ENCODE peak calls at places on chromosomes 16 and 17, in seven cellular contexts. P is cardiac fibroblast, O is epithelial cell of proximal tubule, N is GM12865, W is spleen, J is upper lobe of right lung, C is AG09319. M is an unnamed sample.

GRCh38 chr17:81911277-81911961 is at the start of gene PCYT2:
- DNase-seq in P (peak), O (no peak), N (peak), W (peak), J (peak), C (no peak), M (peak)

GRCh38 chr16:48378836-48379235 is 6.4 kb downstream of the SIAH1 start:
- DNase-seq in P (no peak), O (no peak), N (no peak), W (no peak), J (no peak), C (no peak), M (no peak)

GRCh38 chr16:84806256-84806889 is 13.4 kb upstream of the CRISPLD2 start:
- DNase-seq in P (peak), O (no peak), N (peak), W (peak), J (no peak), C (no peak), M (no peak)

GRCh38 chr16:57128787-57129389 is 36.5 kb downstream of the CPNE2 start:
- DNase-seq in P (no peak), O (no peak), N (peak), W (no peak), J (no peak), C (no peak), M (no peak)

GRCh38 chr17:21418446-21419298 is 42.5 kb downstream of the KCNJ12 start:
- DNase-seq in P (no peak), O (no peak), N (no peak), W (no peak), J (peak), C (no peak), M (no peak)

GRCh38 chr16:2818278-2818876 is 1.3 kb downstream of the PRSS21 start:
- DNase-seq in P (no peak), O (no peak), N (no peak), W (peak), J (peak), C (no peak), M (no peak)

GRCh38 chr17:82408288-82408937 is 9.7 kb upstream of the HEXD start:
- DNase-seq in P (no peak), O (no peak), N (no peak), W (no peak), J (no peak), C (no peak), M (no peak)

GRCh38 chr16:21158208-21159110 is at the start of gene LDAF1:
- DNase-seq in P (peak), O (no peak), N (peak), W (peak), J (peak), C (no peak), M (peak)

GRCh38 chr16:726438-727290 is at the start of the genes CCDC78 and HAGHL:
- DNase-seq in P (peak), O (no peak), N (peak), W (peak), J (peak), C (no peak), M (peak)

GRCh38 chr17:81285179-81285878 is 9.8 kb downstream of the SLC38A10 start:
- DNase-seq in P (peak), O (no peak), N (peak), W (peak), J (peak), C (no peak), M (peak)

GRCh38 chr16:26981266-26981938 is 85.3 kb upstream of the C16orf82 start:
- DNase-seq in P (peak), O (no peak), N (no peak), W (no peak), J (no peak), C (peak), M (no peak)

GRCh38 chr17:81208651-81209050 is 14.1 kb downstream of the CEP131 start:
- DNase-seq in P (no peak), O (no peak), N (no peak), W (no peak), J (no peak), C (no peak), M (no peak)

GRCh38 chr16:2719328-2720062 is 529 bp downstream of the PRSS27 start:
- DNase-seq in P (no peak), O (no peak), N (no peak), W (peak), J (peak), C (no peak), M (no peak)

GRCh38 chr16:1042776-1043349 is 29.7 kb upstream of the SSTR5 start:
- DNase-seq in P (no peak), O (no peak), N (no peak), W (no peak), J (no peak), C (no peak), M (no peak)

GRCh38 chr16:50024684-50025543 is at the start of gene CNEP1R1:
- DNase-seq in P (peak), O (peak), N (peak), W (peak), J (peak), C (peak), M (peak)

GRCh38 chr16:66107661-66108060 is 258.8 kb upstream of the CDH5 start:
- DNase-seq in P (peak), O (no peak), N (no peak), W (no peak), J (no peak), C (no peak), M (no peak)

GRCh38 chr17:36008998-36009665 is 7.8 kb upstream of the CCL15 start:
- DNase-seq in P (peak), O (no peak), N (peak), W (no peak), J (no peak), C (no peak), M (no peak)
- TF ChIP-seq CTCF in P (peak), O (peak), N (peak), W (peak), J (peak), C (peak), M (no peak)

GRCh38 chr17:4815043-4815675 is 8.2 kb downstream of the PLD2 start:
- DNase-seq in P (no peak), O (no peak), N (no peak), W (no peak), J (no peak), C (no peak), M (no peak)
- TF ChIP-seq CTCF in P (peak), O (peak), N (peak), W (no peak), J (no peak), C (no peak), M (no peak)

GRCh38 chr17:75390982-75391381 is 14.5 kb downstream of the GRB2 start:
- DNase-seq in P (peak), O (no peak), N (no peak), W (no peak), J (no peak), C (no peak), M (no peak)

GRCh38 chr17:75394332-75394918 is 11.1 kb downstream of the GRB2 start:
- DNase-seq in P (no peak), O (no peak), N (no peak), W (no peak), J (no peak), C (no peak), M (no peak)

GRCh38 chr17:75396025-75396424 is 9.5 kb downstream of the GRB2 start:
- DNase-seq in P (no peak), O (no peak), N (no peak), W (no peak), J (no peak), C (no peak), M (no peak)

GRCh38 chr17:75392559-75392958 is 12.9 kb downstream of the GRB2 start:
- DNase-seq in P (no peak), O (no peak), N (no peak), W (no peak), J (no peak), C (no peak), M (no peak)

DNA sequence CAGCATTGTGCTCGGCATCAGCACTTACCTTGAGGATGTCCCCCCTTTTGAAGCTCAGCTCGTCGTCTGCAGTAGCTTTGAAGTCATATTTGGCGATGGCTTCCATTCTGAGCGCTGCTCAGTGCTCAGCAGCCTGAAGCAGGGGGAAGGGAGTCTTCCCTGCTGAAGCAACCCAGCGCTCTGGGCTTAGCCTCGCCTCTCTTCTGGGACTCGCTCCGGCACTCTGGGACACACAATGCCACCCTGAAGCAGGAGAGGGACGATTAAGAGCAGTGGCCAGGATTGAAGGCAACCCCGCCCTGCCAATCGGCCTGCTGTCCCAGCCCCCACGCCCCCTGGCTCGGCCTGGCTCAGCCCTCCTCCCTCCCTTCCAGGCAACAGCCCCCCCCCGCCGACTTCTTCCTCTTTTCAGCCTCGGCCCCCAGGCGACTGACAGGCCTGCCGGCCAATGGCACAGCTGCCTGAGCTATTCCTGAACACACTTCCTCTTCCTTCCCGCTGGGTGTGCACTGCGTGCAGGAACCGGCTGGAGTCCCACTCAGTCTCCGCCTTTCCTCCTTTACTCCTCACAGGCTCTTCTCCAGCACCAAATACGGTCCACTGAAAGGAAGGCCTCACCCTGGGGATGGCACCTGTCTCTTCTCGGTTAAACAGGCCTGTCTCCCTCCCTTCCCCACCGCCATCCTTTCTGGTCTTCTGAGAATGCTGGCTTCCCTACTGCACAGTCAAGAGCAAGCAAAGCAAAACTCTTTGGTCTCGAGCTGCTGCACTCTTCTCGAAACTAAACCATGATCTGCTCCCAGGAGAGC is 11.8 kb downstream of the GRB2 start:
- DNase-seq in P (peak), O (peak), N (peak), W (peak), J (peak), C (peak), M (peak)
- TF ChIP-seq CTCF in P (peak), O (peak), N (no peak), W (peak), J (peak), C (no peak), M (no peak)

DNA sequence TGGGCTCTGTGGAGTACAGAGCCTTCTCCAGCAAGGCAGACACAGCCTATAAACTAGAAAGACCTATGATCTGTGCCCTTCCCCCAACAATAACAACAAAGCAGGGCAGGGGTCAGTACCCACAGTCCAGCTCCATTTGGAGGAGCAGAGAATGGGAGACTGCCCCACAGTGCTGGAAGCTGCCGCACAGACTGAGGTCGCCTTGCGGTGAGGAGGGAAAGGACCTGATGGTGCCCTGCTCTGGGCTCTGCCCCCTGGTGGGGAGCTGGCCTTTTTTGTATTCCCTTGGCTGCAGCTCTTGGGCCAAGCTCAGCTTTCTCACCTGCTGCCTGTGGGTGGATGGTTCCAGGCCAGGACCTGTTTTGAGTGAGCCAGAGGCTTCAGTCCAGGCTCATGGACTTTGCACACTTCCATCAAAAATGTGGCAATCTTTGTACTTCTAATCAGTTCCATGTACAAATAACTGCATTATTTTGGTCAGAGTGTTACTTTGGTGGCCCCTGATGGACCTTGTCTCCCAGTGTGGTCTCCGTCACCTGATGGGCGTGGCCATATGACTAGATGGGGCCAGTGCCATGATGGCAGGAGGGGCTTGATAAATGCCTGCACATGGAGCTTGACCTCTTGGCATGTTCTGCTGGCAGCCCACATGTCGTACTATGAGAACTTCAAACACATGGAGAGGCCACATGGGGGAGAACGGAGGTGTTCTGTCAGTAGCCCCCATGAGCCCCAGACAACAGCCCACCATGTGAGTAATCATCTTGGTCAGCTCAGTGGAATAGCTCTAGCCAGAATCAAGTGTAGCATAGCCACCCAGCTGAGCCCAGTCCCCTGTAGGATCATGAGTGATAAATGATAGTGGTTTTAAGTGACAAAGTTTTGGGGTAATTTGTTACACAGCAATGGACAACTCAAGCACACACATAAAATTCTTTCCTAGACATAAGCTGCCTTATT is 24.2 kb downstream of the B9D1 start:
- DNase-seq in P (peak), O (no peak), N (peak), W (peak), J (peak), C (no peak), M (peak)
- TF ChIP-seq CTCF in P (peak), O (peak), N (peak), W (peak), J (peak), C (peak), M (peak)

GRCh38 chr17:77592503-77592902 is 366.0 kb upstream of the TNRC6C start:
- DNase-seq in P (no peak), O (no peak), N (no peak), W (no peak), J (no peak), C (no peak), M (no peak)

GRCh38 chr17:77593081-77593480 is 365.4 kb upstream of the TNRC6C start:
- DNase-seq in P (no peak), O (no peak), N (no peak), W (peak), J (peak), C (no peak), M (no peak)

GRCh38 chr17:77594416-77595209 is 363.9 kb upstream of the TNRC6C start:
- DNase-seq in P (no peak), O (no peak), N (peak), W (peak), J (peak), C (no peak), M (no peak)

GRCh38 chr17:77596491-77597420 is 361.7 kb upstream of the TNRC6C start:
- DNase-seq in P (no peak), O (no peak), N (no peak), W (peak), J (peak), C (no peak), M (no peak)

GRCh38 chr17:77591231-77591785 is 367.2 kb upstream of the TNRC6C start:
- DNase-seq in P (no peak), O (no peak), N (no peak), W (peak), J (peak), C (no peak), M (no peak)
- TF ChIP-seq CTCF in P (no peak), O (no peak), N (no peak), W (no peak), J (no peak), C (no peak), M (no peak)

GRCh38 chr17:45667591-45668171 is 116.4 kb upstream of the CRHR1 start:
- DNase-seq in P (no peak), O (no peak), N (no peak), W (no peak), J (no peak), C (no peak), M (no peak)

GRCh38 chr17:45666641-45667040 is 117.5 kb upstream of the CRHR1 start:
- DNase-seq in P (no peak), O (no peak), N (no peak), W (no peak), J (no peak), C (no peak), M (no peak)

GRCh38 chr17:45663772-45664171 is 120.3 kb upstream of the CRHR1 start:
- DNase-seq in P (no peak), O (no peak), N (no peak), W (no peak), J (no peak), C (no peak), M (no peak)

GRCh38 chr17:45668316-45668715 is 115.8 kb upstream of the CRHR1 start:
- DNase-seq in P (no peak), O (no peak), N (no peak), W (no peak), J (no peak), C (no peak), M (no peak)

DNA sequence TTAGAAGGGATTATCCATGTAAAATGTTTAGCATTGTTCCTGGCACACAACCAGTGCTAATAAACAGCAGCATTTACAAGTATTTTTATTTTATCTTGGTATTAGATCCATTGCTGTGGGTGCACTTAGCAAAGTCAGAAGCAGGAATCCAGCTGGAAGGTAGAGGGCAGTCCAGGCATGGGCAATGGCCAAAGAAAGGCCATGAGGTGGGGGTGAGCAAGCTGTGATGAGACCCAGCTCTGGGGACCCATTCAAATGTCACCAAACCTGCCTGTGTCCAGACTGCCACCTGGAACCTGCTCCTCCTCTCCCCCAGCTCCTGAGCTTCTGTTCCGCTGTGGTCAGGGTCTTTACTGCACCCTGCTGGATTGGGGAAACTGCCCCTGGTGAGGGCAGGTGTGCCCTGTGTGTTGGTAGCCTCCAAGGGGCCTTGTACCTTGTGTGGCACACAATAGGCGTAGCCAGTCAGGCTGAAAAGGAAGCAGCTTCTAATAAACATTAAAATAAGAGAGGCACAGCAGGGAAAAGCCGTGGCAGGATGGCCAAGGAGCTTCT is 118.0 kb upstream of the CRHR1 start:
- DNase-seq in P (no peak), O (no peak), N (no peak), W (no peak), J (no peak), C (no peak), M (no peak)
- TF ChIP-seq CTCF in P (no peak), O (peak), N (no peak), W (no peak), J (no peak), C (no peak), M (no peak)

GRCh38 chr17:74295625-74296547 is 21.9 kb downstream of the DNAI2 start:
- DNase-seq in P (peak), O (no peak), N (no peak), W (no peak), J (no peak), C (no peak), M (no peak)

GRCh38 chr17:74298690-74299617 is 24.9 kb downstream of the DNAI2 start:
- DNase-seq in P (no peak), O (no peak), N (no peak), W (no peak), J (no peak), C (no peak), M (no peak)

GRCh38 chr17:74297941-74298340 is 23.9 kb downstream of the DNAI2 start:
- DNase-seq in P (no peak), O (no peak), N (no peak), W (no peak), J (no peak), C (no peak), M (no peak)

GRCh38 chr17:74299618-74300009 is 25.6 kb downstream of the DNAI2 start:
- DNase-seq in P (no peak), O (no peak), N (no peak), W (no peak), J (no peak), C (no peak), M (no peak)

DNA sequence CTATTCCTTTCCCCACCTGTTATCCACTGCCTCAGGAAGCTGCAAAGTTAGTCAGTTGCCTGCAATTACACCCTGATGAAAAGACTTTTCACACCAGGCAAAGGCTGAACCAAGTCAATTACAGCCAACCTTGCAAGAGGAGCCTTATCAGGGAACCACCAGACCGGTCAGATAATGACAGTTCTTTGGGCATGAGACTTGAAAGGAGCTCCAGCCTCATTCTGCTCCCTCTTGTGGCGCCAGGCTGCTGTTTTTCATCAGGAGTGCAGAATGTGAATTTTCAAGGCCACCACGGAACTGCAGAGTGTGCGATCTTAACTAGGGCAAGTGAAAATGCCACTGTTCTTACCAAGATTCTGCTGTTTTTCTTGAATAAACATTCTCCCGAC is 22.5 kb downstream of the DNAI2 start:
- DNase-seq in P (peak), O (no peak), N (peak), W (no peak), J (no peak), C (peak), M (no peak)
- TF ChIP-seq CTCF in P (peak), O (peak), N (peak), W (peak), J (peak), C (peak), M (no peak)

GRCh38 chr17:47687328-47687690 is 6.7 kb upstream of the TBKBP1 start:
- DNase-seq in P (no peak), O (no peak), N (no peak), W (no peak), J (no peak), C (no peak), M (no peak)

GRCh38 chr17:47687748-47688147 is 6.2 kb upstream of the TBKBP1 start:
- DNase-seq in P (no peak), O (no peak), N (no peak), W (no peak), J (no peak), C (no peak), M (no peak)

GRCh38 chr17:47686661-47687327 is 7.2 kb upstream of the TBKBP1 start:
- DNase-seq in P (no peak), O (no peak), N (no peak), W (no peak), J (no peak), C (no peak), M (no peak)

GRCh38 chr17:47685556-47686275 is 8.2 kb upstream of the TBKBP1 start:
- DNase-seq in P (no peak), O (peak), N (no peak), W (no peak), J (no peak), C (no peak), M (no peak)

DNA sequence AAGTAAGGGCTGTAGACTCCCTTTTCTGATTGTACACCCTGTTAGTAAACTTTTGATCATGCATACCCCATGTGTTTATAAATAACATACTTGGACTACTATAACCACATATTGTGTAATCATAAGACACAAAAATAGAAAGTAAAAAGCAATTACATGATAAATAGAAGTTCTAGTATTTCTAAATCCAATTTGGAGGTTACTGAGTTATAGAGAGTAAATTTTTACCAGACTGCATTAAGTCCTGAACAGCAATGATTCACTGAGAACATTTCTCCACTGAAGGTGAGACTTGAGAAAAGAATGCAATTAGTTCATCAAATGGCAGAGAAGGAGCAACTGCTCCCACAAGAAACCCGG is 7.7 kb upstream of the TBKBP1 start:
- DNase-seq in P (no peak), O (peak), N (no peak), W (no peak), J (no peak), C (peak), M (no peak)
- TF ChIP-seq CTCF in P (no peak), O (no peak), N (no peak), W (no peak), J (no peak), C (no peak), M (no peak)

M was measured in activated B cell treated with CpG ODN at 0.5 μM for 24 hours.